ENCODE peak calls at places on chromosomes 13 and 19, in seven cellular contexts. G is body of pancreas; R is right lobe of liver; Q is naive thymus-derived CD4-positive, alpha-beta T cell; E is CD4-positive, CD25-positive, alpha-beta regulatory T cell; N is Peyer's patch; C is lung. Z is an unnamed sample.

GRCh38 chr13:28031220-28031903 is 42.9 kb upstream of the URAD start:
- DNase-seq in G (peak; percentile 57), R (peak; percentile 61), Q (no peak), E (no peak), N (peak; percentile 66), C (peak; percentile 33), Z (no peak)

GRCh38 chr13:107250626-107251025 is 682.7 kb upstream of the ARGLU1 start:
- DNase-seq in G (no peak), R (no peak), Q (no peak), E (no peak), N (no peak), C (no peak), Z (no peak)

GRCh38 chr19:37932985-37933953 is 26.3 kb downstream of the SIPA1L3 start:
- DNase-seq in G (peak; percentile 28), R (peak; percentile 64), Q (no peak), E (no peak), N (peak; percentile 82), C (no peak), Z (no peak)

GRCh38 chr13:87941244-87941643 is 270.1 kb downstream of the SLITRK5 start:
- DNase-seq in G (no peak), R (no peak), Q (no peak), E (no peak), N (no peak), C (no peak), Z (no peak)

GRCh38 chr13:75405976-75406703 is 75.8 kb downstream of the TBC1D4 start:
- DNase-seq in G (no peak), R (no peak), Q (no peak), E (no peak), N (no peak), C (no peak), Z (no peak)

GRCh38 chr19:50944795-50945194 is 8.0 kb downstream of the KLK5 start:
- DNase-seq in G (no peak), R (no peak), Q (no peak), E (no peak), N (no peak), C (no peak), Z (no peak)

GRCh38 chr19:29531458-29532025 is 5.7 kb downstream of the VSTM2B start:
- DNase-seq in G (no peak), R (peak; percentile 20), Q (no peak), E (no peak), N (peak; percentile 32), C (no peak), Z (no peak)

GRCh38 chr13:19185086-19185864 is 3.7 kb upstream of the TUBA3C start:
- DNase-seq in G (no peak), R (no peak), Q (no peak), E (no peak), N (no peak), C (peak; percentile 28), Z (no peak)

GRCh38 chr13:48648446-48648845 is 5.3 kb upstream of the CYSLTR2 start:
- DNase-seq in G (no peak), R (no peak), Q (no peak), E (no peak), N (no peak), C (no peak), Z (no peak)

GRCh38 chr19:38684078-38684861 is 36.8 kb downstream of the ACTN4 start:
- DNase-seq in G (peak; percentile 64), R (no peak), Q (no peak), E (peak; percentile 67), N (peak; percentile 91), C (peak; percentile 68), Z (peak; percentile 70)

GRCh38 chr13:95226932-95227718 is 74.1 kb downstream of the ABCC4 start:
- DNase-seq in G (no peak), R (no peak), Q (no peak), E (peak; percentile 48), N (no peak), C (no peak), Z (no peak)

GRCh38 chr19:6802336-6803035 is 30.0 kb downstream of the VAV1 start:
- DNase-seq in G (peak; percentile 66), R (peak; percentile 62), Q (peak; percentile 78), E (peak; percentile 65), N (peak; percentile 81), C (peak; percentile 53), Z (no peak)

GRCh38 chr19:45421953-45422498 is 1.7 kb downstream of the ERCC1 start:
- DNase-seq in G (no peak), R (no peak), Q (no peak), E (no peak), N (no peak), C (no peak), Z (no peak)

GRCh38 chr19:50003810-50004419 is 21.3 kb downstream of the VRK3 start:
- DNase-seq in G (peak; percentile 50), R (no peak), Q (peak; percentile 56), E (peak; percentile 10), N (no peak), C (peak; percentile 42), Z (peak; percentile 96)

GRCh38 chr19:49591731-49592485 is 926 bp downstream of the PRR12 start:
- DNase-seq in G (peak; percentile 50), R (peak; percentile 63), Q (peak; percentile 64), E (peak; percentile 68), N (peak; percentile 71), C (peak; percentile 52), Z (peak; percentile 19)

GRCh38 chr19:51096473-51097165 is 11.6 kb downstream of the CTU1 start:
- DNase-seq in G (peak; percentile 28), R (peak; percentile 25), Q (no peak), E (peak; percentile 22), N (no peak), C (no peak), Z (no peak)

GRCh38 chr19:44344255-44344654 is 12.2 kb downstream of the ZNF112 start:
- DNase-seq in G (no peak), R (no peak), Q (no peak), E (no peak), N (no peak), C (no peak), Z (no peak)

GRCh38 chr19:17762505-17763229 is 11.4 kb downstream of the FCHO1 start:
- DNase-seq in G (no peak), R (no peak), Q (no peak), E (no peak), N (peak; percentile 68), C (no peak), Z (peak; percentile 83)

GRCh38 chr13:80011448-80012212 is 329.3 kb downstream of the SPRY2 start:
- DNase-seq in G (peak; percentile 6), R (no peak), Q (no peak), E (no peak), N (no peak), C (no peak), Z (no peak)

GRCh38 chr13:69796256-69796655 is 311.4 kb upstream of the ATXN8OS start:
- DNase-seq in G (no peak), R (no peak), Q (no peak), E (no peak), N (no peak), C (no peak), Z (no peak)

GRCh38 chr13:50843256-50844043 is at the start of gene DLEU7:
- DNase-seq in G (no peak), R (no peak), Q (no peak), E (no peak), N (no peak), C (no peak), Z (no peak)

GRCh38 chr13:81927347-81927746 is 1586.4 kb upstream of the SPRY2 start:
- DNase-seq in G (no peak), R (no peak), Q (no peak), E (no peak), N (no peak), C (no peak), Z (no peak)

DNA sequence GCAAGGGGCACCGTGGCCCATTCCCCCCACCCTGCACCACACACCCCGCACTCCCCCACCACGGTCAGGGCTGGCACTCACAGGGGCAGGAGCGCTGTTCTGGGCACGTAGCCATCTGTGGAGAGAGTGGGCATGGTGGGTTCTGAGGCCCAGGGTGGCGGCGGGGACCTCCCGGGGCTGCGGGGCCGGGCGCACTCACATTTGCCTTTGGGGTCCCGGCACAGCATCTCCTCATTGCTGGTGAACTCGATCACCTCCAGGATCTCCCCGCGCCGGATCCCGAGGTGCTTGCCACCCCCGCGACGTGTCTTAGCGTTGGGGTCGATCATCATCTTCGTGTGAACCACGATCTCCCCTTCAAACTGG is 12.1 kb downstream of the PRAM1 start:
- DNase-seq in G (no peak), R (peak; percentile 48), Q (no peak), E (no peak), N (no peak), C (no peak), Z (no peak)
- H3K4me3 ChIP-seq in G (no peak overlapping the region), R (no peak overlapping the region), Q (no peak overlapping the region), E (no peak overlapping the region), N (no peak overlapping the region), C (no peak overlapping the region), Z (no peak overlapping the region)

GRCh38 chr19:5666921-5667610 is 13.2 kb downstream of the MICOS13 start:
- DNase-seq in G (no peak), R (peak; percentile 47), Q (no peak), E (no peak), N (no peak), C (no peak), Z (no peak)
- H3K27ac ChIP-seq in G (no peak overlapping the region), R (no peak overlapping the region), Q (no peak overlapping the region), E (no peak overlapping the region), N (no peak overlapping the region), C (no peak overlapping the region), Z (no peak overlapping the region)

GRCh38 chr19:16143399-16144215 is at the start of gene HSH2D:
- DNase-seq in G (peak; percentile 96), R (peak; percentile 81), Q (peak; percentile 66), E (peak; percentile 96), N (peak; percentile 98), C (peak; percentile 81), Z (no peak)
- H3K4me3 ChIP-seq in G (no peak within 1 kb of the TSS), R (peak within 1 kb of the TSS; percentile 21), Q (peak within 1 kb of the TSS; percentile 95), E (peak within 1 kb of the TSS; percentile 89), N (peak within 1 kb of the TSS; percentile 59), C (no peak within 1 kb of the TSS), Z (no peak within 1 kb of the TSS)

GRCh38 chr13:109816979-109817275 is 30.5 kb upstream of the IRS2 start:
- DNase-seq in G (no peak), R (no peak), Q (no peak), E (no peak), N (no peak), C (no peak), Z (peak; percentile 7)
- H3K27ac ChIP-seq in G (peak overlapping the region; percentile 35), R (no peak overlapping the region), Q (no peak overlapping the region), E (no peak overlapping the region), N (no peak overlapping the region), C (no peak overlapping the region), Z (no peak overlapping the region)

GRCh38 chr13:23966691-23967615 is 69.7 kb upstream of the C1QTNF9B start:
- DNase-seq in G (no peak), R (no peak), Q (no peak), E (peak; percentile 82), N (no peak), C (no peak), Z (no peak)
- H3K4me3 ChIP-seq in G (no peak overlapping the region), R (peak overlapping the region; percentile 51), Q (peak overlapping the region; percentile 57), E (peak overlapping the region; percentile 88), N (peak overlapping the region; percentile 33), C (no peak overlapping the region), Z (no peak overlapping the region)

GRCh38 chr13:93517658-93518057 is 291.1 kb downstream of the GPC6 start:
- DNase-seq in G (no peak), R (no peak), Q (no peak), E (no peak), N (no peak), C (no peak), Z (no peak)

GRCh38 chr13:93511011-93511410 is 284.4 kb downstream of the GPC6 start:
- DNase-seq in G (no peak), R (no peak), Q (no peak), E (no peak), N (no peak), C (no peak), Z (no peak)

GRCh38 chr13:93515267-93515666 is 288.7 kb downstream of the GPC6 start:
- DNase-seq in G (no peak), R (no peak), Q (no peak), E (no peak), N (no peak), C (no peak), Z (no peak)
- H3K27ac ChIP-seq in G (no peak overlapping the region), R (no peak overlapping the region), Q (no peak overlapping the region), E (no peak overlapping the region), N (no peak overlapping the region), C (no peak overlapping the region), Z (no peak overlapping the region)

Z was measured in brain microvascular endothelial cell.